ENCODE peak calls at places on chromosomes 16 and 17, in four cellular contexts. One of them, this sample, is unnamed.

GRCh38 chr17:27449541-27449940 is 6.7 kb upstream of the KSR1 start:
- DNase-seq in AG09309: no peak
- DNase-seq in NCI-H1105: no peak
- DNase-seq in fibroblast of pulmonary artery: no peak
- DNase-seq in this sample: no peak

GRCh38 chr16:30351586-30352419 is 3.3 kb downstream of the CD2BP2 start:
- DNase-seq in AG09309: peak; percentile 72
- DNase-seq in NCI-H1105: no peak
- DNase-seq in fibroblast of pulmonary artery: peak; percentile 97
- DNase-seq in this sample: peak; percentile 37

GRCh38 chr17:81254955-81255717 is 16.0 kb downstream of the NDUFAF8 start:
- DNase-seq in AG09309: no peak
- DNase-seq in NCI-H1105: no peak
- DNase-seq in fibroblast of pulmonary artery: peak; percentile 79
- DNase-seq in this sample: no peak

GRCh38 chr17:74212262-74212912 is 984 bp upstream of the TTYH2 start:
- DNase-seq in AG09309: no peak
- DNase-seq in fibroblast of pulmonary artery: no peak
- DNase-seq in NCI-H1105: no peak
- DNase-seq in this sample: no peak

GRCh38 chr16:4393243-4393606 is 21.6 kb downstream of the VASN start:
- DNase-seq in AG09309: no peak
- DNase-seq in fibroblast of pulmonary artery: no peak
- DNase-seq in NCI-H1105: no peak
- DNase-seq in this sample: no peak

GRCh38 chr17:78718575-78719209 is 63.4 kb downstream of the CYTH1 start:
- DNase-seq in fibroblast of pulmonary artery: no peak
- DNase-seq in AG09309: no peak
- DNase-seq in NCI-H1105: no peak
- DNase-seq in this sample: no peak

GRCh38 chr17:73362697-73363096 is 50.9 kb upstream of the CDC42EP4 start:
- DNase-seq in NCI-H1105: no peak
- DNase-seq in AG09309: no peak
- DNase-seq in fibroblast of pulmonary artery: no peak
- DNase-seq in this sample: no peak

GRCh38 chr17:76446449-76447231 is 6.3 kb downstream of the UBE2O start:
- DNase-seq in fibroblast of pulmonary artery: peak; percentile 83
- DNase-seq in NCI-H1105: no peak
- DNase-seq in AG09309: peak; percentile 58
- DNase-seq in this sample: peak; percentile 86

GRCh38 chr17:4334776-4335175 is 31.7 kb downstream of the UBE2G1 start:
- DNase-seq in fibroblast of pulmonary artery: no peak
- DNase-seq in AG09309: no peak
- DNase-seq in NCI-H1105: no peak
- DNase-seq in this sample: no peak

GRCh38 chr17:31190351-31190750 is 95.6 kb downstream of the NF1 start:
- DNase-seq in fibroblast of pulmonary artery: no peak
- DNase-seq in NCI-H1105: no peak
- DNase-seq in AG09309: no peak
- DNase-seq in this sample: no peak

GRCh38 chr17:27532269-27533067 is 76.2 kb downstream of the KSR1 start:
- DNase-seq in fibroblast of pulmonary artery: peak; percentile 42
- DNase-seq in AG09309: no peak
- DNase-seq in NCI-H1105: no peak
- DNase-seq in this sample: no peak

GRCh38 chr16:17392127-17392856 is 78.5 kb downstream of the XYLT1 start:
- DNase-seq in NCI-H1105: no peak
- DNase-seq in fibroblast of pulmonary artery: no peak
- DNase-seq in AG09309: no peak
- DNase-seq in this sample: no peak

GRCh38 chr16:8852534-8852933 is 16.3 kb downstream of the CARHSP1 start:
- DNase-seq in NCI-H1105: no peak
- DNase-seq in fibroblast of pulmonary artery: no peak
- DNase-seq in AG09309: no peak
- DNase-seq in this sample: no peak

GRCh38 chr17:74344658-74345057 is 17.0 kb downstream of the BTBD17 start:
- DNase-seq in AG09309: no peak
- DNase-seq in fibroblast of pulmonary artery: no peak
- DNase-seq in NCI-H1105: no peak
- DNase-seq in this sample: no peak

GRCh38 chr16:46688101-46688656 is 799 bp downstream of the VPS35 start:
- DNase-seq in AG09309: no peak
- DNase-seq in NCI-H1105: no peak
- DNase-seq in fibroblast of pulmonary artery: peak; percentile 31
- DNase-seq in this sample: no peak

GRCh38 chr17:61726977-61727376 is 136.0 kb upstream of the NACA2 start:
- DNase-seq in fibroblast of pulmonary artery: no peak
- DNase-seq in AG09309: no peak
- DNase-seq in NCI-H1105: no peak
- DNase-seq in this sample: no peak